ENCODE peak calls at places on chromosomes 5 and 9, in four cellular contexts. W is choroid plexus epithelial cell; G is brain microvascular endothelial cell; P is central memory CD4-positive, alpha-beta T cell. J is an unnamed sample.

GRCh38 chr5:81579525-81579924 is 171.4 kb downstream of the SSBP2 start:
- DNase-seq in W (peak), G (no peak), P (no peak), J (no peak)

GRCh38 chr5:173677125-173677672 is 60.7 kb upstream of the BOD1 start:
- DNase-seq in W (no peak), G (no peak), P (no peak), J (no peak)

GRCh38 chr5:417765-418559 is 25.0 kb upstream of the EXOC3 start:
- DNase-seq in W (no peak), G (no peak), P (no peak), J (no peak)

GRCh38 chr9:82457959-82458358 is 469.4 kb downstream of the SPATA31D1 start:
- DNase-seq in W (no peak), G (no peak), P (no peak), J (no peak)

GRCh38 chr9:12776775-12777055 is 1.9 kb downstream of the LURAP1L start:
- DNase-seq in W (peak), G (peak), P (no peak), J (peak)

GRCh38 chr5:95114305-95114704 is 170.6 kb downstream of the MCTP1 start:
- DNase-seq in W (no peak), G (no peak), P (no peak), J (no peak)

GRCh38 chr5:110751902-110752762 is 13.3 kb downstream of the SLC25A46 start:
- DNase-seq in W (peak), G (no peak), P (peak), J (no peak)

GRCh38 chr9:4324513-4324912 is 24.6 kb upstream of the GLIS3 start:
- DNase-seq in W (peak), G (peak), P (no peak), J (no peak)

GRCh38 chr9:98007251-98007928 is 24.2 kb downstream of the ANP32B start:
- DNase-seq in W (peak), G (no peak), P (no peak), J (no peak)

GRCh38 chr5:172896465-172896864 is 62.4 kb downstream of the ERGIC1 start:
- DNase-seq in W (peak), G (no peak), P (no peak), J (no peak)

GRCh38 chr5:42419294-42419693 is 3.9 kb upstream of the GHR start:
- DNase-seq in W (no peak), G (no peak), P (no peak), J (no peak)

GRCh38 chr5:158175664-158176507 is 316.9 kb upstream of the CLINT1 start:
- DNase-seq in W (no peak), G (no peak), P (no peak), J (no peak)

GRCh38 chr9:14158911-14159310 is 155.0 kb downstream of the NFIB start:
- DNase-seq in W (peak), G (peak), P (no peak), J (peak)

GRCh38 chr5:15899481-15899880 is 280.1 kb downstream of the MARCHF11 start:
- DNase-seq in W (no peak), G (no peak), P (no peak), J (no peak)

GRCh38 chr5:52995095-52995494 is 5.9 kb downstream of the ITGA2 start:
- DNase-seq in W (peak), G (no peak), P (no peak), J (no peak)

GRCh38 chr9:69583641-69584234 is 88.4 kb downstream of the APBA1 start:
- DNase-seq in W (no peak), G (no peak), P (no peak), J (no peak)

J was measured in NCI-H226.